ENCODE peak calls at places on chromosomes 7 and 10, in five cellular contexts. E is K562, Z is GM12878, C is HepG2, O is A549. R is an unnamed sample. For H3K4me1, the result is how much of the 10 kb centered on the place peaks cover.

GRCh38 chr7:98163269-98163668 is 48.0 kb upstream of the BHLHA15 start:
- ATAC-seq in E (no peak), Z (no peak), C (no peak), O (no peak), R (no peak)

GRCh38 chr7:130272456-130273080 is 5.9 kb downstream of the CPA2 start:
- ATAC-seq in E (peak), Z (no peak), C (no peak), O (no peak), R (no peak)

GRCh38 chr7:816751-817671 is 15.3 kb upstream of the SUN1 start:
- ATAC-seq in E (peak), Z (peak), C (peak), O (peak), R (peak)

GRCh38 chr10:2387261-2387660 is 649.9 kb upstream of the ADARB2 start:
- ATAC-seq in E (no peak), Z (no peak), C (no peak), O (no peak), R (no peak)

GRCh38 chr7:23026164-23026563 is 12.2 kb upstream of the HYCC1 start:
- ATAC-seq in E (peak), Z (no peak), C (no peak), O (no peak), R (no peak)

GRCh38 chr10:69468771-69469129 is 17.5 kb downstream of the TSPAN15 start:
- ATAC-seq in E (no peak), Z (no peak), C (no peak), O (no peak), R (no peak)

GRCh38 chr10:61941202-61941651 is 39.7 kb downstream of the ARID5B start:
- ATAC-seq in E (no peak), Z (no peak), C (no peak), O (no peak), R (no peak)

GRCh38 chr7:18610331-18610948 is 114.9 kb downstream of the HDAC9 start:
- ATAC-seq in E (no peak), Z (peak), C (peak), O (peak), R (no peak)

GRCh38 chr10:71246591-71247143 is 34.3 kb downstream of the UNC5B start:
- ATAC-seq in E (peak), Z (peak), C (no peak), O (peak), R (no peak)
- TF ChIP-seq POLR2A in E (no peak), Z (no peak), C (no peak), O (no peak), R (no peak)

DNA sequence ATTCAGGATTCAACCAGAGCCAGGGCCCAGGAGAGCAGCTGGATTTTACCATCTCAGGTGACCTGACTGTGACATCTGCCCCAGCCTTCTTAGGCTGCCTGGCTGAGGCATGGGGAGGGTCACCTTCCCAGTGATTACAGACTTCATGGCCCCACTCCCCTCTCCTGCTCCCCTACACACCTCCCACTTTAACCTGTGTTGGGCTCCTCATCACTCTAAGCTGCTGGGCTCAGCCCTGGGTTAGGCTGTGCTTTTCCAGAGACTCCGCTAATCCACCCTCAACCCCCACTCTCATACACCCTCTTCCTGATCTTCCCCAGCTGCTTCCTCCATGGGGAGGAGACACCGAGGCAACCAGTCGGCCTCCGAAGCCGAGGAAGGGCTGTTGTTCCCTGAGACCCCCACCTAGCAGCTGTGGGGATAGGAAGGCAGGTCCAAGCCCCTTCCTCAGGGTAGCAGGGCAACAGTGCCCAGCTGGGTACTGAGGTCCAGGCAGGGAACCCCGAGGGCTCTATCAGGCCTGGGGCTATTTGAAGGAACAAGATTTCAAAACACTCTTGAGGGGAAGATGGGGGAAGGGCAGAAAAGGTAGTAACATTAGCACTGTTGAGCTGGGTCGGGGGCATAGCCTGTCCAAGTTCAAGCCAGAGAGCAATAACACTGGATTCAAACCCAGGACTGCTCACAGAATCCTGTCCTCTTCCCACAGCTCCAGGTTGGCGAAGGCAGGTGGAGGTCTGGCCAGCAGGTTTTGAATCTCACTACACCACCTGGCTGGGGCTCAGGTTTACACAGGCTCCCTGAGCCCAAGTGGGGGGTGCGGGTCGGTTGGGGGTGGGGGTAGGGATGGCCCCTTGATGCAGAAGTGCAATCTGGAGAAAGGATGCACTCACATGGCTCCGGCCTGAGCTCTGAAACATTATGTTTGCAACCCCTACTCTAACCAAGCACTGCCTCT is 1.8 kb downstream of the IMPDH1 start:
- ATAC-seq in E (no peak), Z (no peak), C (peak), O (no peak), R (no peak)
- H3K4me1 ChIP-seq in E (half or more), Z (under half), C (half or more), O (under half), R (under half)

DNA sequence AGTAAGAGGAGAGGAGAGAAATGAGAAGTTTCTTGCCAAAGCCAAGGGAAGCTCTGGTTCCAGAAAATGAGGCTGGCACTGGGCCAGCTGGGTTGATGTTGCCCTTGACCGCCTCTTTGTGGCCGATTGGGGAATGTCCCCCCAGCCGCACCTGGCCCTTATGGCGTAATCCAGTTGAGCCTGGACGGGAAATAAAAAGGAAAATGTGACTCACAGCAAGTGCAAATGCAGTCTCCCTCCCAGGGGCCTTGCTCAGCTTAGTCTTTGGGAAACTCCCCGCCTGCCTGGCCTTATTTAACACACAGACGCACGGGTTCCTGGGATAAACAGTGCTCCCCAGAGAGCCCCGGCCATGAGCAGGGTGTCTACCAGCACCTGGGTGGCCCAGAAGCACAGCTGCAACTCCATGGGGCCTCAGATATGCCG is 174.8 kb downstream of the KIAA1217 start:
- ATAC-seq in E (peak), Z (peak), C (peak), O (peak), R (peak)
- TF ChIP-seq EP300 in E (no peak), Z (peak), C (no peak), O (no peak), R (no peak)

DNA sequence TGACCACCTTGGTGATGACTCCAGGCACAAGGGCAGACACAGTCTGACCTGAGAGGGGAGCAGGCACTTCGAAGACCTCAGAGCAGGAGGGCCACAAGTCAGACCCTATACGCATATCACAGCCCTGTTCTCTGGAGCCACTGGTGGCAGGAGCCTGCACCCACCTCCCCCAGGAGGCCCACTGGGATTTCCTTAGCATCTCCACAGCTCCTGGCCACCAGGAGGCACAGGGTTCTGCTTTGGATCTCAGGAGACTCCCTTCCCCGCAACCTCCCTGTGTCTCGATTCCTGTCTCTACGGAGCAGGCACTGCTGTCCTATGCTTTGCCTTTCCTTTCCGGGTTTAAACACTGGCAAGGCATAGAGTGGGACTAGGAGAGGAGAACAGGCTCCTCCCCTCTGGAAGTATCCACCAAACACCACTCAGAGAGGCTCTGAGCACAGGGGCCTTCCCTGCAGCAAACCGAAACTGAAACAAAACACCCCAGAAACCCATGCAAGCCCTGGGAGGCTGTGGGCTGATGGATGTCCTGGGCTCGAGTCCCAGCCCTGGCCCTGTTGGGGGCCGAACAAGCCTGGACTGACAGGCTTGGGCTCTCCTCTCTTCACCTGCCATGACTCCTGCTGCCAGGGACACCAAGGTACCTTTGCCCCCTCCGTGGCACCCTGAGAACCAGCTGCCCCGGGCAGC is 166.3 kb downstream of the NEURL1 start:
- ATAC-seq in E (no peak), Z (peak), C (peak), O (peak), R (peak)
- TF ChIP-seq POLR2A in E (no peak), Z (no peak), C (peak), O (no peak), R (peak)

GRCh38 chr7:111498608-111499007 is 63.7 kb downstream of the IMMP2L start:
- ATAC-seq in E (no peak), Z (no peak), C (no peak), O (peak), R (no peak)
- H3K4me1 ChIP-seq in E (under half), Z (under half), C (under half), O (under half), R (under half)